ENCODE peak calls at places on chromosome 21, in six cellular contexts. X, F, E, S, R and U are unnamed samples.

GRCh38 chr21:29641001-29641634 is 298.7 kb downstream of the GRIK1 start:
- DNase-seq in F (no peak), S (no peak), X (no peak), R (no peak), E (no peak), U (no peak)

GRCh38 chr21:45830221-45830640 is 151.3 kb upstream of the COL6A1 start:
- DNase-seq in E (no peak), R (no peak), F (no peak), S (no peak), X (peak; percentile 56), U (no peak)

GRCh38 chr21:44926364-44927101 is 5.8 kb upstream of the ITGB2 start:
- DNase-seq in F (no peak), E (no peak), S (peak; percentile 29), X (no peak), R (no peak), U (no peak)

GRCh38 chr21:38869946-38870345 is 64.2 kb downstream of the ETS2 start:
- DNase-seq in X (no peak), F (no peak), R (peak; percentile 56), E (no peak), S (peak; percentile 71), U (no peak)

GRCh38 chr21:25385912-25386474 is 221.3 kb downstream of the MRPL39 start:
- DNase-seq in X (peak; percentile 45), R (peak; percentile 37), S (peak; percentile 77), E (peak; percentile 8), F (peak; percentile 33), U (peak; percentile 38)

GRCh38 chr21:21232320-21232719 is 234.1 kb downstream of the NCAM2 start:
- DNase-seq in E (no peak), F (peak; percentile 43), R (no peak), S (peak; percentile 71), X (peak; percentile 20), U (peak; percentile 3)

GRCh38 chr21:38333290-38334272 is 76.8 kb downstream of the KCNJ15 start:
- DNase-seq in X (no peak), F (peak; percentile 30), E (no peak), S (no peak), R (no peak), U (peak; percentile 49)

GRCh38 chr21:27371688-27372331 is 404.9 kb upstream of the ADAMTS5 start:
- DNase-seq in F (no peak), S (peak; percentile 71), X (no peak), E (no peak), R (no peak), U (no peak)

GRCh38 chr21:35953570-35953969 is 106.8 kb downstream of the SETD4 start:
- DNase-seq in X (no peak), F (no peak), R (peak; percentile 26), E (peak; percentile 42), S (no peak), U (no peak)

GRCh38 chr21:37593015-37593414 is 226.4 kb downstream of the DYRK1A start:
- DNase-seq in S (no peak), E (no peak), R (no peak), X (no peak), F (no peak), U (no peak)

GRCh38 chr21:45078371-45078770 is 4.0 kb downstream of the ADARB1 start:
- DNase-seq in X (no peak), F (no peak), S (no peak), E (no peak), R (no peak), U (no peak)

GRCh38 chr21:29737188-29737587 is 202.6 kb downstream of the GRIK1 start:
- DNase-seq in F (no peak), S (no peak), R (no peak), X (no peak), E (no peak), U (no peak)

GRCh38 chr21:33566514-33566913 is 22.0 kb downstream of the DONSON start:
- DNase-seq in E (no peak), X (no peak), F (no peak), S (peak; percentile 21), R (no peak), U (no peak)

GRCh38 chr21:44043613-44044012 is 31.5 kb downstream of the TRAPPC10 start:
- DNase-seq in X (no peak), F (no peak), R (no peak), S (no peak), E (no peak), U (no peak)

GRCh38 chr21:29540289-29540688 is 241.6 kb downstream of the BACH1 start:
- DNase-seq in R (no peak), F (no peak), S (peak; percentile 31), E (no peak), X (no peak), U (no peak)

GRCh38 chr21:41316641-41317392 is at the start of gene FAM3B:
- DNase-seq in X (no peak), E (no peak), S (no peak), F (no peak), R (peak; percentile 59), U (peak; percentile 65)

GRCh38 chr21:21434944-21435343 is 436.7 kb downstream of the NCAM2 start:
- DNase-seq in E (no peak), R (no peak), F (no peak), X (no peak), S (no peak), U (no peak)

GRCh38 chr21:32698971-32699693 is 28.7 kb downstream of the SYNJ1 start:
- DNase-seq in R (no peak), F (no peak), E (no peak), X (no peak), S (peak; percentile 31), U (peak; percentile 20)

GRCh38 chr21:46180778-46181391 is 3.4 kb downstream of the SPATC1L start:
- DNase-seq in R (no peak), X (no peak), F (no peak), S (no peak), E (no peak), U (no peak)

GRCh38 chr21:45541221-45542039 is 810 bp downstream of the SLC19A1 start:
- DNase-seq in R (no peak), X (peak; percentile 42), E (peak; percentile 57), F (peak; percentile 80), S (peak; percentile 33), U (peak; percentile 56)

GRCh38 chr21:42684109-42684916 is 30.9 kb downstream of the PDE9A start:
- DNase-seq in X (no peak), R (no peak), E (no peak), F (no peak), S (no peak), U (no peak)

GRCh38 chr21:26170471-26171309 is at the start of gene APP:
- DNase-seq in F (peak; percentile 88), S (peak; percentile 70), R (peak; percentile 43), E (peak; percentile 81), X (peak; percentile 66), U (peak; percentile 84)

GRCh38 chr21:44893948-44894656 is 20.6 kb upstream of the PTTG1IP start:
- DNase-seq in X (no peak), R (no peak), F (no peak), E (no peak), S (no peak), U (no peak)

GRCh38 chr21:43767980-43768867 is 7.9 kb downstream of the CSTB start:
- DNase-seq in F (peak; percentile 79), X (no peak), S (peak; percentile 75), R (no peak), E (no peak), U (peak; percentile 79)

GRCh38 chr21:42830456-42831455 is 48.6 kb downstream of the WDR4 start:
- DNase-seq in X (peak; percentile 2), E (no peak), R (no peak), S (no peak), F (no peak), U (peak; percentile 37)

GRCh38 chr21:20882462-20883415 is 115.5 kb upstream of the NCAM2 start:
- DNase-seq in R (peak; percentile 43), X (peak; percentile 36), S (peak; percentile 0), F (peak; percentile 45), E (no peak), U (peak; percentile 20)

GRCh38 chr21:27721675-27722074 is 754.8 kb upstream of the ADAMTS5 start:
- DNase-seq in E (no peak), S (no peak), X (no peak), F (no peak), R (no peak), U (no peak)

GRCh38 chr21:29568020-29568419 is 269.3 kb downstream of the BACH1 start:
- DNase-seq in E (no peak), F (no peak), X (no peak), S (no peak), R (no peak), U (no peak)

GRCh38 chr21:36149788-36150187 is 6.8 kb upstream of the DOP1B start:
- DNase-seq in X (no peak), E (no peak), S (no peak), R (no peak), F (no peak), U (no peak)

GRCh38 chr21:29372063-29372802 is 73.5 kb downstream of the BACH1 start:
- DNase-seq in R (peak; percentile 37), F (peak; percentile 75), S (peak; percentile 84), X (peak; percentile 75), E (peak; percentile 76), U (peak; percentile 41)